ENCODE peak calls at places on chromosomes 7 and 10, in four cellular contexts. J is Peyer's patch, M is tibial nerve, P is left cardiac atrium. V is an unnamed sample.

GRCh38 chr7:148540041-148540738 is 50.4 kb upstream of the C7orf33 start:
- DNase-seq in J (no peak), M (peak), P (peak), V (no peak)

GRCh38 chr7:158819571-158820203 is 9.6 kb downstream of the ESYT2 start:
- DNase-seq in P (no peak), M (no peak), J (no peak), V (no peak)

GRCh38 chr7:19442016-19442785 is 266.6 kb downstream of the POLR1F start:
- DNase-seq in J (no peak), M (no peak), P (no peak), V (no peak)

GRCh38 chr7:91692800-91693199 is 187.7 kb downstream of the MTERF1 start:
- DNase-seq in P (no peak), M (no peak), J (no peak), V (no peak)

GRCh38 chr7:114334992-114335391 is 79.6 kb upstream of the FOXP2 start:
- DNase-seq in J (no peak), P (no peak), M (no peak), V (no peak)

GRCh38 chr7:43314379-43315158 is 202.1 kb downstream of the HECW1 start:
- DNase-seq in J (no peak), M (no peak), P (no peak), V (no peak)

GRCh38 chr7:73742753-73743641 is 4.4 kb upstream of the ABHD11 start:
- DNase-seq in M (no peak), J (peak), P (peak), V (no peak)

GRCh38 chr10:69634759-69635425 is 4.8 kb downstream of the FAM241B start:
- DNase-seq in P (no peak), M (no peak), J (no peak), V (no peak)

GRCh38 chr10:34113504-34114225 is 701.4 kb downstream of the PARD3 start:
- DNase-seq in P (no peak), M (no peak), J (no peak), V (no peak)

GRCh38 chr7:16918288-16918895 is 36.6 kb upstream of the AGR3 start:
- DNase-seq in J (no peak), M (peak), P (no peak), V (no peak)

GRCh38 chr10:99619090-99619800 is 994 bp downstream of the SLC25A28 start:
- DNase-seq in M (no peak), J (no peak), P (no peak), V (no peak)

GRCh38 chr10:6083523-6084475 is 5.0 kb upstream of the RBM17 start:
- DNase-seq in P (no peak), M (no peak), J (no peak), V (peak)

GRCh38 chr7:119377-120163 is 72.8 kb upstream of the FAM20C start:
- DNase-seq in J (peak), P (no peak), M (peak), V (no peak)

GRCh38 chr10:48238826-48239520 is 35.5 kb downstream of the FRMPD2 start:
- DNase-seq in M (no peak), J (no peak), P (no peak), V (no peak)

GRCh38 chr10:71748671-71749191 is 24.6 kb downstream of the VSIR start:
- DNase-seq in J (peak), P (peak), M (peak), V (peak)

GRCh38 chr7:138755831-138756590 is 41.8 kb upstream of the TMEM213 start:
- DNase-seq in P (no peak), J (no peak), M (no peak), V (no peak)

GRCh38 chr7:90766814-90767564 is 170.9 kb downstream of the CDK14 start:
- DNase-seq in P (peak), M (no peak), J (peak), V (no peak)

GRCh38 chr7:111184960-111185359 is 94.0 kb downstream of the LRRN3 start:
- DNase-seq in M (no peak), P (no peak), J (no peak), V (no peak)

GRCh38 chr10:32990811-32991210 is 32.8 kb upstream of the ITGB1 start:
- DNase-seq in J (no peak), M (no peak), P (no peak), V (no peak)

GRCh38 chr10:125779403-125780327 is 4.0 kb upstream of the MMP21 start:
- DNase-seq in P (no peak), J (no peak), M (no peak), V (no peak)

GRCh38 chr7:1096156-1097119 is 8.5 kb downstream of the GPER1 start:
- DNase-seq in M (no peak), J (no peak), P (peak), V (no peak)

GRCh38 chr10:59839576-59839975 is 66.8 kb downstream of the CCDC6 start:
- DNase-seq in J (no peak), P (no peak), M (no peak), V (no peak)

GRCh38 chr7:137957887-137958286 is 44.0 kb downstream of the CREB3L2 start:
- DNase-seq in P (peak), M (no peak), J (no peak), V (no peak)

GRCh38 chr10:56880541-56880940 is 519.5 kb upstream of the ZWINT start:
- DNase-seq in P (no peak), M (no peak), J (no peak), V (no peak)

GRCh38 chr10:14556285-14556956 is 218.3 kb downstream of the FAM107B start:
- DNase-seq in P (no peak), J (no peak), M (no peak), V (peak)

GRCh38 chr7:86558680-86559079 is 85.0 kb upstream of the GRM3 start:
- DNase-seq in M (no peak), P (no peak), J (no peak), V (no peak)

GRCh38 chr10:89888647-89889046 is 187.3 kb downstream of the KIF20B start:
- DNase-seq in M (peak), P (no peak), J (no peak), V (no peak)

GRCh38 chr10:52316005-52316404 is 1.9 kb downstream of the DKK1 start:
- DNase-seq in M (no peak), P (no peak), J (no peak), V (no peak)